ENCODE peak calls at places on chromosome 15, in ten cellular contexts. One of them, this sample, is unnamed. For H3K27me3, the result is how much of the 10 kb centered on the place peaks cover.

GRCh38 chr15:65304393-65305143 is at the start of gene RNU5B-1:
- DNase-seq in HCT116: peak
- DNase-seq in tibial artery: no peak
- DNase-seq in heart left ventricle: peak
- DNase-seq in AG04450: peak
- DNase-seq in right atrium auricular region: no peak
- DNase-seq in heart right ventricle: peak
- DNase-seq in kidney epithelial cell: peak
- DNase-seq in neural progenitor cell: peak
- DNase-seq in bronchial epithelial cell: peak
- DNase-seq in this sample: peak

GRCh38 chr15:75738647-75739325 is 26.1 kb upstream of the CSPG4 start:
- DNase-seq in HCT116: peak
- DNase-seq in tibial artery: peak
- DNase-seq in heart left ventricle: peak
- DNase-seq in AG04450: peak
- DNase-seq in right atrium auricular region: peak
- DNase-seq in heart right ventricle: peak
- DNase-seq in kidney epithelial cell: no peak
- DNase-seq in neural progenitor cell: peak
- DNase-seq in bronchial epithelial cell: peak
- DNase-seq in this sample: peak

GRCh38 chr15:101398247-101398646 is 91.3 kb downstream of the PCSK6 start:
- DNase-seq in HCT116: no peak
- DNase-seq in tibial artery: no peak
- DNase-seq in heart left ventricle: no peak
- DNase-seq in AG04450: no peak
- DNase-seq in right atrium auricular region: no peak
- DNase-seq in heart right ventricle: no peak
- DNase-seq in kidney epithelial cell: no peak
- DNase-seq in neural progenitor cell: no peak
- DNase-seq in bronchial epithelial cell: no peak
- DNase-seq in this sample: no peak

GRCh38 chr15:25613113-25613512 is 174.3 kb upstream of the UBE3A start:
- DNase-seq in HCT116: no peak
- DNase-seq in tibial artery: no peak
- DNase-seq in heart left ventricle: no peak
- DNase-seq in AG04450: no peak
- DNase-seq in right atrium auricular region: no peak
- DNase-seq in heart right ventricle: no peak
- DNase-seq in kidney epithelial cell: no peak
- DNase-seq in neural progenitor cell: no peak
- DNase-seq in bronchial epithelial cell: no peak
- DNase-seq in this sample: no peak

GRCh38 chr15:65286069-65286703 is 497 bp downstream of the PARP16 start:
- DNase-seq in HCT116: no peak
- DNase-seq in tibial artery: peak
- DNase-seq in heart left ventricle: peak
- DNase-seq in AG04450: no peak
- DNase-seq in right atrium auricular region: no peak
- DNase-seq in heart right ventricle: no peak
- DNase-seq in kidney epithelial cell: no peak
- DNase-seq in neural progenitor cell: peak
- DNase-seq in bronchial epithelial cell: peak
- DNase-seq in this sample: no peak

GRCh38 chr15:92614301-92614700 is 41.3 kb downstream of the FAM174B start:
- DNase-seq in HCT116: no peak
- DNase-seq in tibial artery: no peak
- DNase-seq in heart left ventricle: no peak
- DNase-seq in AG04450: no peak
- DNase-seq in right atrium auricular region: no peak
- DNase-seq in heart right ventricle: no peak
- DNase-seq in kidney epithelial cell: no peak
- DNase-seq in neural progenitor cell: no peak
- DNase-seq in bronchial epithelial cell: no peak
- DNase-seq in this sample: no peak

GRCh38 chr15:51629612-51630011 is 7.0 kb upstream of the DMXL2 start:
- DNase-seq in HCT116: no peak
- DNase-seq in tibial artery: no peak
- DNase-seq in heart left ventricle: no peak
- DNase-seq in AG04450: no peak
- DNase-seq in right atrium auricular region: no peak
- DNase-seq in heart right ventricle: peak
- DNase-seq in kidney epithelial cell: no peak
- DNase-seq in neural progenitor cell: no peak
- DNase-seq in bronchial epithelial cell: peak
- DNase-seq in this sample: no peak

GRCh38 chr15:40250771-40251454 is 12.1 kb downstream of the PAK6 start:
- DNase-seq in HCT116: no peak
- DNase-seq in tibial artery: no peak
- DNase-seq in heart left ventricle: peak
- DNase-seq in AG04450: no peak
- DNase-seq in right atrium auricular region: no peak
- DNase-seq in heart right ventricle: no peak
- DNase-seq in kidney epithelial cell: no peak
- DNase-seq in neural progenitor cell: no peak
- DNase-seq in bronchial epithelial cell: no peak
- DNase-seq in this sample: no peak

GRCh38 chr15:74779162-74779648 is 2.7 kb upstream of the CSK start:
- DNase-seq in HCT116: no peak
- DNase-seq in tibial artery: no peak
- DNase-seq in heart left ventricle: no peak
- DNase-seq in AG04450: no peak
- DNase-seq in right atrium auricular region: no peak
- DNase-seq in heart right ventricle: no peak
- DNase-seq in kidney epithelial cell: no peak
- DNase-seq in neural progenitor cell: no peak
- DNase-seq in bronchial epithelial cell: no peak
- DNase-seq in this sample: no peak

GRCh38 chr15:69703495-69704187 is 251.0 kb downstream of the RPLP1 start:
- DNase-seq in HCT116: no peak
- DNase-seq in tibial artery: no peak
- DNase-seq in heart left ventricle: no peak
- DNase-seq in AG04450: no peak
- DNase-seq in right atrium auricular region: no peak
- DNase-seq in heart right ventricle: no peak
- DNase-seq in kidney epithelial cell: no peak
- DNase-seq in neural progenitor cell: no peak
- DNase-seq in bronchial epithelial cell: no peak
- DNase-seq in this sample: no peak

GRCh38 chr15:65027593-65027992 is 1.8 kb downstream of the MTFMT start:
- DNase-seq in HCT116: no peak
- DNase-seq in tibial artery: no peak
- DNase-seq in heart left ventricle: no peak
- DNase-seq in AG04450: no peak
- DNase-seq in right atrium auricular region: no peak
- DNase-seq in heart right ventricle: no peak
- DNase-seq in kidney epithelial cell: no peak
- DNase-seq in neural progenitor cell: no peak
- DNase-seq in bronchial epithelial cell: no peak
- DNase-seq in this sample: no peak

DNA sequence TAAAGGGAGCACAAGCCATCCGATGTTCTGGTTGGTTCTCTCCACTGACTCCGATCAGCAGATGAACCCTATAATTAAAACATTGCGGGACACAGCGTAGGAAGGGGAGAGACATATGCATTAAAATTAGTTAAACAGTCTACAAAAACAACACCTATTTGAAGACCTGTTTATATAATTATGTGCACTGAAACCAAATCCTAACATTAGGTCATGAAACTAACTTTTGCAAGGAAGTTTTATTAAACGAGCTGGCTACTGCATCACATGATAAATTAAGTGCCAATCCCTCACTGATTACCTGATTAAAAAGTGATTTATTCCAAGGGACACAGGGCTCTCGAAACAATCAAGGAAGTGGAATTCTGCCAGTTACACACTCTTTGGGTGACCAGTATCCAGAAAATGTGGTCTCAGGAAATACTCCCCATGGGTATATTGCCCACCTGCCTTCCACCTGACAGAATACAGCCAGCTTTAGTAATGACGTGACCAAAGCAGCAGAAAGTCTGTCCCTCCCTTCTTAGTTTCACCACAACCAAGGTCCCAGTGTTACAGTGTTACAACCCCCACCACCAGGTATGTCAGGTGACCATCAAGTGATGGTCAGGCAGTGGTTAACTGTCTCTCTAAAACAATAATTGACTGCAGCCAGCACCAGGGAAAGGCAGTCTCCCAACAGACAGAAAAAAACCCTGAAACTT is 69.5 kb downstream of the HERC1 start:
- DNase-seq in HCT116: no peak
- DNase-seq in tibial artery: no peak
- DNase-seq in heart left ventricle: no peak
- DNase-seq in AG04450: no peak
- DNase-seq in right atrium auricular region: no peak
- DNase-seq in heart right ventricle: no peak
- DNase-seq in kidney epithelial cell: no peak
- DNase-seq in neural progenitor cell: no peak
- DNase-seq in bronchial epithelial cell: no peak
- DNase-seq in this sample: no peak
- H3K4me3 ChIP-seq in HCT116: no peak
- H3K4me3 ChIP-seq in tibial artery: no peak
- H3K4me3 ChIP-seq in heart left ventricle: no peak
- H3K4me3 ChIP-seq in AG04450: no peak
- H3K4me3 ChIP-seq in right atrium auricular region: no peak
- H3K4me3 ChIP-seq in heart right ventricle: no peak
- H3K4me3 ChIP-seq in kidney epithelial cell: no peak
- H3K4me3 ChIP-seq in neural progenitor cell: no peak
- H3K4me3 ChIP-seq in bronchial epithelial cell: no peak
- H3K4me3 ChIP-seq in this sample: no peak

GRCh38 chr15:98420837-98421236 is 227.5 kb upstream of the IGF1R start:
- DNase-seq in HCT116: no peak
- DNase-seq in tibial artery: no peak
- DNase-seq in heart left ventricle: peak
- DNase-seq in AG04450: no peak
- DNase-seq in right atrium auricular region: no peak
- DNase-seq in heart right ventricle: no peak
- DNase-seq in kidney epithelial cell: no peak
- DNase-seq in neural progenitor cell: no peak
- DNase-seq in bronchial epithelial cell: no peak
- DNase-seq in this sample: no peak

GRCh38 chr15:98425173-98425572 is 223.2 kb upstream of the IGF1R start:
- DNase-seq in HCT116: no peak
- DNase-seq in tibial artery: no peak
- DNase-seq in heart left ventricle: no peak
- DNase-seq in AG04450: no peak
- DNase-seq in right atrium auricular region: no peak
- DNase-seq in heart right ventricle: no peak
- DNase-seq in kidney epithelial cell: no peak
- DNase-seq in neural progenitor cell: no peak
- DNase-seq in bronchial epithelial cell: no peak
- DNase-seq in this sample: no peak

GRCh38 chr15:98422086-98422478 is 226.3 kb upstream of the IGF1R start:
- DNase-seq in HCT116: no peak
- DNase-seq in tibial artery: no peak
- DNase-seq in heart left ventricle: no peak
- DNase-seq in AG04450: no peak
- DNase-seq in right atrium auricular region: no peak
- DNase-seq in heart right ventricle: no peak
- DNase-seq in kidney epithelial cell: no peak
- DNase-seq in neural progenitor cell: no peak
- DNase-seq in bronchial epithelial cell: no peak
- DNase-seq in this sample: no peak

GRCh38 chr15:98419173-98419814 is 229.0 kb upstream of the IGF1R start:
- DNase-seq in HCT116: no peak
- DNase-seq in tibial artery: no peak
- DNase-seq in heart left ventricle: no peak
- DNase-seq in AG04450: no peak
- DNase-seq in right atrium auricular region: no peak
- DNase-seq in heart right ventricle: no peak
- DNase-seq in kidney epithelial cell: no peak
- DNase-seq in neural progenitor cell: no peak
- DNase-seq in bronchial epithelial cell: no peak
- DNase-seq in this sample: no peak

GRCh38 chr15:98421419-98422085 is 226.8 kb upstream of the IGF1R start:
- DNase-seq in HCT116: peak
- DNase-seq in tibial artery: peak
- DNase-seq in heart left ventricle: peak
- DNase-seq in AG04450: no peak
- DNase-seq in right atrium auricular region: peak
- DNase-seq in heart right ventricle: peak
- DNase-seq in kidney epithelial cell: no peak
- DNase-seq in neural progenitor cell: peak
- DNase-seq in bronchial epithelial cell: no peak
- DNase-seq in this sample: no peak
- H3K27me3 ChIP-seq in HCT116: under half
- H3K27me3 ChIP-seq in tibial artery: under half
- H3K27me3 ChIP-seq in heart left ventricle: half or more
- H3K27me3 ChIP-seq in AG04450: under half
- H3K27me3 ChIP-seq in right atrium auricular region: under half
- H3K27me3 ChIP-seq in heart right ventricle: under half
- H3K27me3 ChIP-seq in kidney epithelial cell: under half
- H3K27me3 ChIP-seq in neural progenitor cell: half or more
- H3K27me3 ChIP-seq in bronchial epithelial cell: under half
- H3K27me3 ChIP-seq in this sample: under half

DNA sequence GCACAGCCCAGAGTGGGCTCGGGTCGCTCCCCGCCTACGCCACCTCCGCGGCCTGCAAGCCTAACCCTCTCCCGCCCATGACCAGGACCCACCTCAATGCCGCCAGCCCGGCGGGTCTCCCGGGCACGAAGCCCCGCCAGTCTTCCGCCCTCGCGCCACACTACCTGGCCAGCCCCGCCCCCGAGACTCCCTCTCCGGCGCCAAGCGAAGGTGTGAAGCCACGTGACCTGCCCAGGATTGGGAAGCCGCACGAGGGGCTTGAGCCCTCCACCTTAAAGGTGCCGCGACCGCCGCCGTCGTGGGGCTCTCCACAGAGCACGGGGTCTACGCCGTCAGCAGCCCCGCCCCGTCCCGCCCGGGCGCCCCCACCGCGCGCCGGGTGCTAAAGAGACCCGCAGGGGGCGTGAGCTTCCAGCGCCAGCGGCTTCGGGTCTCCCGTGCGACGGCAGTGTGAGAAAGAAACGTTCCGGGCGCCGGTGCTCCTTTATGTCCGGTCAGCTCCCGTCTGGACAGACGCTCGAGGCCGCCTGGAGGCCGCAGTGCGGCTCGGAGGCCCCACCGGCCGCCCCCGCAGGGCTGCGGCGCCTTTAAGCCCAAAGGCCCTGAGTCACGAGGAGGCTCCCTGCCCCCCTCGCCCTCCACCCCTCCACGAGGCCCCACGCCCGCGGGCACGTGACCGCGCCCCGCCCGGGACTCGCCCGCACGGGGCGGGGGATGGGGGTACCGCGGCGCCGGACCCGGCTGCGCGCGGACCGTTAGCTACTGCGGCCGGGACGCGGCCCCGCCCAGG is at the start of gene CPEB1:
- DNase-seq in HCT116: no peak
- DNase-seq in tibial artery: peak
- DNase-seq in heart left ventricle: peak
- DNase-seq in AG04450: no peak
- DNase-seq in right atrium auricular region: no peak
- DNase-seq in heart right ventricle: peak
- DNase-seq in kidney epithelial cell: no peak
- DNase-seq in neural progenitor cell: peak
- DNase-seq in bronchial epithelial cell: no peak
- DNase-seq in this sample: no peak
- TF ChIP-seq CTCF in HCT116: no peak
- TF ChIP-seq CTCF in tibial artery: no peak
- TF ChIP-seq CTCF in heart left ventricle: no peak
- TF ChIP-seq CTCF in AG04450: peak
- TF ChIP-seq CTCF in right atrium auricular region: peak
- TF ChIP-seq CTCF in heart right ventricle: peak
- TF ChIP-seq CTCF in kidney epithelial cell: peak
- TF ChIP-seq CTCF in neural progenitor cell: peak
- TF ChIP-seq CTCF in bronchial epithelial cell: peak
- TF ChIP-seq CTCF in this sample: no peak

GRCh38 chr15:42270996-42271395 is 2.0 kb upstream of the GANC start:
- DNase-seq in HCT116: no peak
- DNase-seq in tibial artery: no peak
- DNase-seq in heart left ventricle: no peak
- DNase-seq in AG04450: no peak
- DNase-seq in right atrium auricular region: no peak
- DNase-seq in heart right ventricle: no peak
- DNase-seq in kidney epithelial cell: no peak
- DNase-seq in neural progenitor cell: no peak
- DNase-seq in bronchial epithelial cell: no peak
- DNase-seq in this sample: no peak
- H3K4me3 ChIP-seq in HCT116: no peak
- H3K4me3 ChIP-seq in tibial artery: no peak
- H3K4me3 ChIP-seq in heart left ventricle: no peak
- H3K4me3 ChIP-seq in AG04450: peak
- H3K4me3 ChIP-seq in right atrium auricular region: no peak
- H3K4me3 ChIP-seq in heart right ventricle: no peak
- H3K4me3 ChIP-seq in kidney epithelial cell: no peak
- H3K4me3 ChIP-seq in neural progenitor cell: peak
- H3K4me3 ChIP-seq in bronchial epithelial cell: no peak
- H3K4me3 ChIP-seq in this sample: peak

This sample was measured in BJ.